ENCODE peak calls at places on chromosomes 1 and 21, in four cellular contexts. One of them, this sample, is unnamed.

GRCh38 chr1:65389296-65389695 is 31.2 kb upstream of the LEPR start:
- DNase-seq in A549: no peak
- DNase-seq in fibroblast of mammary gland: peak
- DNase-seq in fibroblast of lung: peak
- DNase-seq in this sample: no peak

GRCh38 chr1:82090104-82090503 is 289.4 kb downstream of the ADGRL2 start:
- DNase-seq in A549: no peak
- DNase-seq in fibroblast of mammary gland: peak
- DNase-seq in fibroblast of lung: no peak
- DNase-seq in this sample: no peak

GRCh38 chr1:204852854-204853253 is 17.8 kb upstream of the NFASC start:
- DNase-seq in A549: no peak
- DNase-seq in fibroblast of mammary gland: no peak
- DNase-seq in fibroblast of lung: no peak
- DNase-seq in this sample: no peak

GRCh38 chr1:156251527-156251926 is 3.7 kb upstream of the PAQR6 start:
- DNase-seq in A549: no peak
- DNase-seq in fibroblast of mammary gland: no peak
- DNase-seq in fibroblast of lung: no peak
- DNase-seq in this sample: no peak

GRCh38 chr1:86773331-86774288 is 69.2 kb downstream of the SH3GLB1 start:
- DNase-seq in A549: peak
- DNase-seq in fibroblast of mammary gland: peak
- DNase-seq in fibroblast of lung: peak
- DNase-seq in this sample: no peak

GRCh38 chr21:33993286-33994231 is 78.0 kb upstream of the ATP5PO start:
- DNase-seq in A549: no peak
- DNase-seq in fibroblast of mammary gland: no peak
- DNase-seq in fibroblast of lung: no peak
- DNase-seq in this sample: no peak

GRCh38 chr1:164628758-164629157 is 69.8 kb downstream of the PBX1 start:
- DNase-seq in A549: no peak
- DNase-seq in fibroblast of mammary gland: no peak
- DNase-seq in fibroblast of lung: no peak
- DNase-seq in this sample: no peak

GRCh38 chr1:174965006-174965971 is 34.5 kb upstream of the CACYBP start:
- DNase-seq in A549: no peak
- DNase-seq in fibroblast of mammary gland: no peak
- DNase-seq in fibroblast of lung: no peak
- DNase-seq in this sample: no peak

GRCh38 chr1:41366428-41367101 is 5.3 kb downstream of the FOXO6 start:
- DNase-seq in A549: no peak
- DNase-seq in fibroblast of mammary gland: no peak
- DNase-seq in fibroblast of lung: no peak
- DNase-seq in this sample: no peak

GRCh38 chr1:86169625-86170024 is 13.1 kb upstream of the COL24A1 start:
- DNase-seq in A549: no peak
- DNase-seq in fibroblast of mammary gland: peak
- DNase-seq in fibroblast of lung: no peak
- DNase-seq in this sample: no peak

GRCh38 chr1:223631367-223631977 is 34.0 kb downstream of the CAPN8 start:
- DNase-seq in A549: peak
- DNase-seq in fibroblast of mammary gland: peak
- DNase-seq in fibroblast of lung: peak
- DNase-seq in this sample: no peak

GRCh38 chr1:43548285-43549271 is 17.9 kb downstream of the PTPRF start:
- DNase-seq in A549: peak
- DNase-seq in fibroblast of mammary gland: no peak
- DNase-seq in fibroblast of lung: no peak
- DNase-seq in this sample: no peak

GRCh38 chr21:36429672-36430546 is 44.7 kb downstream of the CHAF1B start:
- DNase-seq in A549: peak
- DNase-seq in fibroblast of mammary gland: peak
- DNase-seq in fibroblast of lung: peak
- DNase-seq in this sample: peak

GRCh38 chr1:44733365-44733764 is 2.4 kb upstream of the RNU5D-1 start:
- DNase-seq in A549: no peak
- DNase-seq in fibroblast of mammary gland: peak
- DNase-seq in fibroblast of lung: peak
- DNase-seq in this sample: no peak

GRCh38 chr1:243233908-243234307 is 21.2 kb downstream of the CEP170 start:
- DNase-seq in A549: no peak
- DNase-seq in fibroblast of mammary gland: peak
- DNase-seq in fibroblast of lung: peak
- DNase-seq in this sample: peak

GRCh38 chr1:77978969-77979838 is at the start of gene FUBP1:
- DNase-seq in A549: peak
- DNase-seq in fibroblast of mammary gland: peak
- DNase-seq in fibroblast of lung: peak
- DNase-seq in this sample: peak

GRCh38 chr1:93730621-93731020 is 49.0 kb upstream of the BCAR3 start:
- DNase-seq in A549: no peak
- DNase-seq in fibroblast of mammary gland: no peak
- DNase-seq in fibroblast of lung: no peak
- DNase-seq in this sample: no peak

GRCh38 chr1:86394416-86394815 is 1.7 kb downstream of the ODF2L start:
- DNase-seq in A549: no peak
- DNase-seq in fibroblast of mammary gland: peak
- DNase-seq in fibroblast of lung: peak
- DNase-seq in this sample: no peak

GRCh38 chr1:9929431-9930385 is 13.5 kb downstream of the LZIC start:
- DNase-seq in A549: no peak
- DNase-seq in fibroblast of mammary gland: no peak
- DNase-seq in fibroblast of lung: no peak
- DNase-seq in this sample: no peak

GRCh38 chr1:154352581-154353459 is 27.5 kb downstream of the ATP8B2 start:
- DNase-seq in A549: no peak
- DNase-seq in fibroblast of mammary gland: peak
- DNase-seq in fibroblast of lung: peak
- DNase-seq in this sample: no peak

GRCh38 chr1:41689596-41689995 is 205.1 kb upstream of the EDN2 start:
- DNase-seq in A549: no peak
- DNase-seq in fibroblast of mammary gland: peak
- DNase-seq in fibroblast of lung: no peak
- DNase-seq in this sample: no peak

GRCh38 chr1:8903908-8904650 is 25.6 kb upstream of the ENO1 start:
- DNase-seq in A549: peak
- DNase-seq in fibroblast of mammary gland: peak
- DNase-seq in fibroblast of lung: peak
- DNase-seq in this sample: peak

GRCh38 chr1:226489718-226490440 is 58.7 kb upstream of the STUM start:
- DNase-seq in A549: no peak
- DNase-seq in fibroblast of mammary gland: no peak
- DNase-seq in fibroblast of lung: no peak
- DNase-seq in this sample: no peak

GRCh38 chr21:45465611-45466329 is 60.8 kb downstream of the COL18A1 start:
- DNase-seq in A549: no peak
- DNase-seq in fibroblast of mammary gland: no peak
- DNase-seq in fibroblast of lung: no peak
- DNase-seq in this sample: no peak

GRCh38 chr1:117611121-117611601 is 5.3 kb downstream of the TENT5C start:
- DNase-seq in A549: no peak
- DNase-seq in fibroblast of mammary gland: no peak
- DNase-seq in fibroblast of lung: no peak
- DNase-seq in this sample: no peak

GRCh38 chr1:153548722-153549695 is at the start of gene S100A3:
- DNase-seq in A549: peak
- DNase-seq in fibroblast of mammary gland: peak
- DNase-seq in fibroblast of lung: peak
- DNase-seq in this sample: no peak

GRCh38 chr1:100494393-100495084 is 43.4 kb upstream of the GPR88 start:
- DNase-seq in A549: no peak
- DNase-seq in fibroblast of mammary gland: peak
- DNase-seq in fibroblast of lung: peak
- DNase-seq in this sample: no peak

GRCh38 chr1:27527857-27528700 is 38.1 kb upstream of the WASF2 start:
- DNase-seq in A549: no peak
- DNase-seq in fibroblast of mammary gland: no peak
- DNase-seq in fibroblast of lung: no peak
- DNase-seq in this sample: no peak

GRCh38 chr1:170700842-170701305 is 36.9 kb downstream of the PRRX1 start:
- DNase-seq in A549: no peak
- DNase-seq in fibroblast of mammary gland: peak
- DNase-seq in fibroblast of lung: peak
- DNase-seq in this sample: no peak

GRCh38 chr21:37461494-37461893 is 94.9 kb downstream of the DYRK1A start:
- DNase-seq in A549: no peak
- DNase-seq in fibroblast of mammary gland: no peak
- DNase-seq in fibroblast of lung: no peak
- DNase-seq in this sample: no peak

GRCh38 chr1:112172294-112172882 is 182.9 kb upstream of the KCND3 start:
- DNase-seq in A549: no peak
- DNase-seq in fibroblast of mammary gland: peak
- DNase-seq in fibroblast of lung: peak
- DNase-seq in this sample: peak

GRCh38 chr1:99465176-99465900 is 180.6 kb upstream of the PALMD start:
- DNase-seq in A549: no peak
- DNase-seq in fibroblast of mammary gland: peak
- DNase-seq in fibroblast of lung: peak
- DNase-seq in this sample: peak

GRCh38 chr1:62989497-62989896 is 205.6 kb downstream of the ATG4C start:
- DNase-seq in A549: no peak
- DNase-seq in fibroblast of mammary gland: no peak
- DNase-seq in fibroblast of lung: no peak
- DNase-seq in this sample: no peak
- TF ChIP-seq CTCF in A549: no peak
- TF ChIP-seq CTCF in fibroblast of mammary gland: peak
- TF ChIP-seq CTCF in fibroblast of lung: no peak
- TF ChIP-seq CTCF in this sample: no peak

DNA sequence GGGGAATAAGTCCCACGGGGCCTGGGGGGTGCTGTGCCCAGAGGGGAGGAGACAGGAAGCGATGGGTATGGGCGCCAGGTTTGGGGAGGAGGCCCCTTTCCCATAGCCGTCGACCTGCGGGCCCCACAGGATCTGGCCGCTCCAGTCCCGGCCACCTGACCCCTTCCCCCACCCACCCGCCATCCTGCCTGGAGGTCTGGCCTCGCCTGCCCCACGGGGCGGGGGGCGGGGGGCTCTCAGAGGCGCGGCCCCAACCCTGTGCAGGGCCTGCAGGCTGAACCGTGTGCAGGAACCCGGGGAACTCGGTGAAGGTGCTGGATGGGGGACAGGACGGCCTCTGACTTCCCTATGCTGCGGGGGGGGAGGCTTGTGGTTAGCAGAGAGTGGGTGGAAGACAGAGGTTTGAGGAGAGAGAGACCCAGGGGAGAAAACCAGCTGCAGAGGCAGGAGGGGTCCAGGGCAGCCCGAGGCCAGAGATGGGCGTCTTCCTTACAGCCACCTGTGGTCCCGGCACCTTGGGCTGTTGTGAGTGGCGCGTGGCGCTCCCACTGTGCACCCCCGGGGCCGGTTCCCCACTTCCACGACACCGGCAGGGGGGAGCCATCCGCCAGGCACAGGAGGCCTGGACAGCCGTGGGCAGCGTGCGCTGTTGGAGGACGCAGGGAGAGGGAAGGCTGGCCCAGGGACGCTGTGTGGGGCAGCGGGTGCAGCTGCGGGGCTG is 2.5 kb upstream of the TNFRSF18 start:
- DNase-seq in A549: no peak
- DNase-seq in fibroblast of mammary gland: peak
- DNase-seq in fibroblast of lung: peak
- DNase-seq in this sample: no peak
- H3K4me3 ChIP-seq in A549: no peak
- H3K4me3 ChIP-seq in fibroblast of mammary gland: no peak
- H3K4me3 ChIP-seq in fibroblast of lung: no peak
- H3K4me3 ChIP-seq in this sample: no peak

DNA sequence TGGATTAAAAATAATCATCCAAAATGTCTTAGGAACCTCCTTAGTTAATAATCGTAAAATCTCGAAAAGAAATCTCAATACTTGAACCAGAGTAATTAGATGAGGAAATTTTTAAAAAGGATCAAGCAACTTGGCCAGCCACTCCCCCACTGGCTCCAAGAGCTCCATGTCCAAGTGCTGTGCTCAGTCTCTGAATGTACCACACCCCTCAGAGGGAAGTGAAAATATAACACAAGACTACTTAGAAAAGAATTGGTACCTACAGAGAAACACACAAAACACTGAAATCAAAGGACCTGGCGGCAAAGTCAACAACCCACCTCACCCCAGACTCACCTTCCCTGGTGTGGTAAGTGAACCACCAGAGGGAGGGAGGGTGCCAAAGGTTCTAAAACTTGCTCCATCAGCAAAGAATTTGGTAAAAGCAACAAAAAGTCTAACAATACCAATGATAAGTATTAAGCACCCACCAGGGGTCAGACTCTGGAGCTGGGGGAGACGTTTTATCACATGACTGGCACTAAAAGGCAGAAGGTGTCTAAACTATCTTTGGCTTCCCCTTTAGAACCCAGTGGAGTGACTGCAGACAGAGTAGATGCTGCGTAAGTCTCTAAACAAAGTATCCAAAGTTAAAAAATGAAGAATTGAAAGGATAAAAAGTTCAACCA is 14.0 kb downstream of the LBR start:
- DNase-seq in A549: no peak
- DNase-seq in fibroblast of mammary gland: no peak
- DNase-seq in fibroblast of lung: no peak
- DNase-seq in this sample: no peak
- TF ChIP-seq CTCF in A549: no peak
- TF ChIP-seq CTCF in fibroblast of mammary gland: no peak
- TF ChIP-seq CTCF in fibroblast of lung: no peak
- TF ChIP-seq CTCF in this sample: no peak

GRCh38 chr1:183877321-183877720 is 72.4 kb downstream of the RGL1 start:
- DNase-seq in A549: no peak
- DNase-seq in fibroblast of mammary gland: peak
- DNase-seq in fibroblast of lung: peak
- DNase-seq in this sample: no peak
- H3K4me3 ChIP-seq in A549: no peak
- H3K4me3 ChIP-seq in fibroblast of mammary gland: no peak
- H3K4me3 ChIP-seq in fibroblast of lung: peak
- H3K4me3 ChIP-seq in this sample: no peak

GRCh38 chr1:12339861-12340557 is 110.2 kb downstream of the VPS13D start:
- DNase-seq in A549: no peak
- DNase-seq in fibroblast of mammary gland: no peak
- DNase-seq in fibroblast of lung: no peak
- DNase-seq in this sample: no peak

GRCh38 chr1:12341667-12342066 is 111.8 kb downstream of the VPS13D start:
- DNase-seq in A549: no peak
- DNase-seq in fibroblast of mammary gland: no peak
- DNase-seq in fibroblast of lung: no peak
- DNase-seq in this sample: no peak

GRCh38 chr1:12338793-12339192 is 109.0 kb downstream of the VPS13D start:
- DNase-seq in A549: no peak
- DNase-seq in fibroblast of mammary gland: no peak
- DNase-seq in fibroblast of lung: no peak
- DNase-seq in this sample: no peak

GRCh38 chr1:12338017-12338416 is 108.2 kb downstream of the VPS13D start:
- DNase-seq in A549: no peak
- DNase-seq in fibroblast of mammary gland: peak
- DNase-seq in fibroblast of lung: no peak
- DNase-seq in this sample: no peak

GRCh38 chr1:12339410-12339809 is 109.6 kb downstream of the VPS13D start:
- DNase-seq in A549: no peak
- DNase-seq in fibroblast of mammary gland: no peak
- DNase-seq in fibroblast of lung: no peak
- DNase-seq in this sample: no peak
- TF ChIP-seq CTCF in A549: no peak
- TF ChIP-seq CTCF in fibroblast of mammary gland: peak
- TF ChIP-seq CTCF in fibroblast of lung: peak
- TF ChIP-seq CTCF in this sample: peak